ENCODE peak calls at places on chromosomes 2 and 18, in ten cellular contexts. B, U, G, A, Q, Z, J, E, K and V are unnamed samples.

GRCh38 chr2:206989306-206989705 is 50.0 kb downstream of the CPO start:
- DNase-seq in B (peak), U (no peak), G (peak), A (no peak), Q (peak), Z (peak), J (no peak), E (peak), K (peak), V (no peak)

GRCh38 chr2:38602136-38602731 is 494 bp downstream of the HNRNPLL start:
- DNase-seq in B (peak), U (peak), G (peak), A (no peak), Q (peak), Z (peak), J (peak), E (no peak), K (no peak), V (peak)

GRCh38 chr2:139600166-139600565 is 820.0 kb upstream of the NXPH2 start:
- DNase-seq in B (no peak), U (no peak), G (no peak), A (no peak), Q (no peak), Z (no peak), J (no peak), E (no peak), K (no peak), V (no peak)

GRCh38 chr18:46555724-46556123 is 101.3 kb downstream of the LOXHD1 start:
- DNase-seq in B (no peak), U (no peak), G (peak), A (peak), Q (no peak), Z (no peak), J (no peak), E (no peak), K (peak), V (no peak)

GRCh38 chr2:195406886-195407603 is 250.0 kb upstream of the SLC39A10 start:
- DNase-seq in B (no peak), U (no peak), G (no peak), A (no peak), Q (no peak), Z (no peak), J (no peak), E (no peak), K (no peak), V (no peak)

GRCh38 chr2:62441421-62441820 is 64.6 kb downstream of the TMEM17 start:
- DNase-seq in B (no peak), U (no peak), G (no peak), A (no peak), Q (no peak), Z (no peak), J (no peak), E (no peak), K (no peak), V (no peak)

GRCh38 chr2:83168377-83168776 is 1290.7 kb downstream of the SUCLG1 start:
- DNase-seq in B (no peak), U (no peak), G (no peak), A (no peak), Q (no peak), Z (no peak), J (no peak), E (no peak), K (no peak), V (no peak)

GRCh38 chr18:48106498-48106897 is 176.0 kb upstream of the SMAD2 start:
- DNase-seq in B (no peak), U (no peak), G (no peak), A (no peak), Q (no peak), Z (no peak), J (no peak), E (no peak), K (no peak), V (no peak)

GRCh38 chr2:99957724-99958123 is 184.7 kb downstream of the AFF3 start:
- DNase-seq in B (no peak), U (no peak), G (no peak), A (no peak), Q (no peak), Z (no peak), J (no peak), E (no peak), K (peak), V (no peak)

GRCh38 chr18:25019086-25019860 is 332.7 kb downstream of the ZNF521 start:
- DNase-seq in B (peak), U (no peak), G (no peak), A (no peak), Q (no peak), Z (no peak), J (no peak), E (no peak), K (no peak), V (no peak)

GRCh38 chr2:174919886-174920595 is 85.1 kb downstream of the CHN1 start:
- DNase-seq in B (no peak), U (no peak), G (no peak), A (no peak), Q (no peak), Z (no peak), J (no peak), E (no peak), K (no peak), V (no peak)

GRCh38 chr18:53941601-53942335 is 282.7 kb downstream of the MBD2 start:
- DNase-seq in B (peak), U (no peak), G (no peak), A (no peak), Q (no peak), Z (no peak), J (no peak), E (no peak), K (no peak), V (no peak)